ENCODE peak calls at places on chromosome 19, in seven cellular contexts. F, Q, V, X, C, P and A are unnamed samples.
A peak's percentile ranks its signal among the peaks of the same experiment; 100 is the strongest.

GRCh38 chr19:8445488-8446001 is 770 bp downstream of the HNRNPM start:
- DNase-seq in F (peak; percentile 40), Q (peak; percentile 67), V (no peak), X (peak; percentile 50), C (peak; percentile 39), P (peak; percentile 60), A (peak; percentile 55)

GRCh38 chr19:45448887-45449299 is 18.9 kb upstream of the FOSB start:
- DNase-seq in F (no peak), Q (no peak), V (no peak), X (peak; percentile 78), C (peak; percentile 80), P (no peak), A (no peak)

GRCh38 chr19:48698046-48698445 is 2.3 kb downstream of the FUT2 start:
- DNase-seq in F (no peak), Q (no peak), V (no peak), X (no peak), C (peak; percentile 58), P (no peak), A (no peak)

GRCh38 chr19:46791944-46792343 is 3.5 kb upstream of the SLC1A5 start:
- DNase-seq in F (no peak), Q (no peak), V (no peak), X (no peak), C (no peak), P (no peak), A (no peak)

GRCh38 chr19:17209126-17210036 is 5.8 kb upstream of the USE1 start:
- DNase-seq in F (no peak), Q (peak; percentile 100), V (no peak), X (peak; percentile 51), C (peak; percentile 19), P (peak; percentile 72), A (no peak)

GRCh38 chr19:35416331-35416730 is 31.7 kb upstream of the FFAR2 start:
- DNase-seq in F (no peak), Q (no peak), V (no peak), X (no peak), C (no peak), P (no peak), A (no peak)

GRCh38 chr19:30448386-30449130 is 76.4 kb downstream of the ZNF536 start:
- DNase-seq in F (no peak), Q (no peak), V (no peak), X (no peak), C (no peak), P (no peak), A (no peak)

GRCh38 chr19:9848060-9848459 is 12.9 kb downstream of the PIN1 start:
- DNase-seq in F (no peak), Q (peak; percentile 86), V (no peak), X (no peak), C (peak; percentile 29), P (peak; percentile 76), A (no peak)

GRCh38 chr19:17329061-17329767 is 5.4 kb downstream of the ANO8 start:
- DNase-seq in F (no peak), Q (peak; percentile 74), V (no peak), X (no peak), C (no peak), P (no peak), A (no peak)

GRCh38 chr19:55460670-55461258 is 678 bp downstream of the ISOC2 start:
- DNase-seq in F (peak; percentile 82), Q (peak; percentile 96), V (no peak), X (peak; percentile 67), C (peak; percentile 67), P (peak; percentile 77), A (no peak)

GRCh38 chr19:55857149-55857548 is 20.8 kb downstream of the NLRP4 start:
- DNase-seq in F (no peak), Q (no peak), V (no peak), X (no peak), C (no peak), P (no peak), A (no peak)

GRCh38 chr19:17103177-17103576 is 27.6 kb downstream of the MYO9B start:
- DNase-seq in F (no peak), Q (peak; percentile 87), V (no peak), X (no peak), C (peak; percentile 11), P (peak; percentile 60), A (no peak)

GRCh38 chr19:34189199-34189916 is 17.1 kb downstream of the LSM14A start:
- DNase-seq in F (no peak), Q (no peak), V (no peak), X (no peak), C (no peak), P (no peak), A (no peak)

GRCh38 chr19:35673121-35673804 is 6.9 kb downstream of the UPK1A start:
- DNase-seq in F (no peak), Q (peak; percentile 92), V (no peak), X (peak; percentile 26), C (peak; percentile 59), P (peak; percentile 37), A (no peak)

GRCh38 chr19:14440049-14440448 is 6.9 kb downstream of the PKN1 start:
- DNase-seq in F (no peak), Q (no peak), V (no peak), X (no peak), C (no peak), P (no peak), A (no peak)

GRCh38 chr19:39372941-39373340 is 18.0 kb downstream of the PAF1 start:
- DNase-seq in F (no peak), Q (no peak), V (no peak), X (no peak), C (no peak), P (no peak), A (no peak)

DNA sequence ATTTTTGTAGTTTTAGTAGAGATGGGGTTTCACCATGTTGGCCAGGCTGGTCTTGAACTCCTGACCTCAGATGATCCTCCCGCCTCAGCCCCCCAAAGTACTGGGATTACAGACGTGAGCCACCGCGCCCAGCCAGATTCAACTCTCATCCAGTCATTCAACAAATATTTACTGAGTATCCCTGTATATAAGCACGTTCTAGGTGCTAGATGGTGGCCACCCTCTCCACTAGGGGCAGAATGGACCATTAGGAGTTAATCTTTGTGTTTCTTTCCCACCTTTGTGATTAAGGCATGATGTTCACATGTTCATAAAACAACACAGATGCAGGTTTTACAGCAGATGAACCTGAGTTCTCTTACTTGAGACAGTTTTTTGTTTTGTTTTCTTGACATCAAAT is 7.3 kb downstream of the SHKBP1 start:
- DNase-seq in F (no peak), Q (no peak), V (no peak), X (no peak), C (no peak), P (no peak), A (no peak)
- TF ChIP-seq CTCF in F (no peak), Q (peak; percentile 69), V (peak; percentile 57), X (no peak), C (peak; percentile 24), P (peak; percentile 26), A (no peak)

GRCh38 chr19:53466726-53467125 is 807 bp upstream of the ZNF813 start:
- DNase-seq in F (no peak), Q (peak; percentile 49), V (no peak), X (no peak), C (no peak), P (no peak), A (no peak)
- TF ChIP-seq CTCF in F (no peak), Q (peak; percentile 63), V (no peak), X (no peak), C (no peak), P (no peak), A (no peak)

GRCh38 chr19:49916839-49917733 is 11.9 kb upstream of the ATF5 start:
- DNase-seq in F (no peak), Q (peak; percentile 75), V (no peak), X (no peak), C (no peak), P (no peak), A (no peak)
- TF ChIP-seq CTCF in F (no peak), Q (peak; percentile 65), V (peak; percentile 45), X (no peak), C (peak; percentile 34), P (no peak), A (no peak)

GRCh38 chr19:1941146-1942077 is at the start of gene CSNK1G2:
- DNase-seq in F (no peak), Q (no peak), V (no peak), X (no peak), C (no peak), P (no peak), A (no peak)
- TF ChIP-seq CTCF in F (no peak), Q (no peak), V (no peak), X (peak; percentile 48), C (no peak), P (no peak), A (no peak)

GRCh38 chr19:1465191-1466016 is 13.6 kb downstream of the C19orf25 start:
- DNase-seq in F (no peak), Q (peak; percentile 89), V (no peak), X (peak; percentile 61), C (no peak), P (peak; percentile 75), A (no peak)
- TF ChIP-seq CTCF in F (no peak), Q (peak; percentile 74), V (peak; percentile 36), X (peak; percentile 78), C (no peak), P (peak; percentile 41), A (peak; percentile 63)

DNA sequence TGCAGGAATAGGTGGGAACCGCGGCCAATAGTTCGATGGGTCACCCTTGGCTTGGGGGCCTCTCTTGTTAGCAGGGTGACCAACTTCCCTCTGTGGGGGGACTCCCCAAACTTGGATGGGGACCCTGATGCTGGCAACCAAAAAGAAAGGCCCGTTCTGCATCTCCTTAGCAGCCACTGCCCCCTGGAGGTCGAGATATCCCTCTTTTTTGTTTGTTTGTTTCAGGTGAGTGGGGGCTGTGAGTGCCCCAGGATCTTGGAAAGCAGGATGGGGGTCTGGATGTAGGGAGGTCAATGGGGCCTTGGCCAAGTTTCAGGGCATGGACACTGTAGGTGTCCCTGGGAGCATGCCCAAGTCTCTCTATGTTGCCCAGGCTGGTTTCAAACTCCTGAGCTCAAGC is 7.7 kb upstream of the CRTC1 start:
- DNase-seq in F (no peak), Q (peak; percentile 80), V (no peak), X (no peak), C (no peak), P (no peak), A (no peak)
- TF ChIP-seq CTCF in F (no peak), Q (peak; percentile 82), V (peak; percentile 66), X (no peak), C (peak; percentile 64), P (no peak), A (peak; percentile 26)

DNA sequence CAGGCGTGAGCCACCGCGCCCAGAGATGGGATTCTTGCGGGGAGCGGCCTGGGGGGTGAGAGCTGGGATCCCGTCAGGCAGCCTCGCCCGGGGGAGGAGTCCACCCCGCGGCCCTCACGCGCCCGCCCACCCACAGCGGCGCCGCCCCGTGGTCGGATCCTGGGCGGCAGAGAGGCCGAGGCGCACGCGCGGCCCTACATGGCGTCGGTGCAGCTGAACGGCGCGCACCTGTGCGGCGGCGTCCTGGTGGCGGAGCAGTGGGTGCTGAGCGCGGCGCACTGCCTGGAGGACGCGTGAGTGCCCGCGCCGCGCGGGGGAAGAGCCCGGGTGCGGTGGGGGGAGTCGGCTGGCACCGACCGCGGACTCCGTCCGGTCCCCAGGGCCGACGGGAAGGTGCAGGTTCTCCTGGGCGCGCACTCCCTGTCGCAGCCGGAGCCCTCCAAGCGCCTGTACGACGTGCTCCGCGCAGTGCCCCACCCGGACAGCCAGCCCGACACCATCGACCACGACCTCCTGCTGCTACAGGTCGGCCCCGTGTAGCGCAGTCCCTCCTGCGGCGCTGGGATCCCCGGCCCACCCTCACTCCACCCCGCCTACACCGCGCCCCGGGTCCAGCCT is 1.1 kb downstream of the CFD start:
- DNase-seq in F (no peak), Q (peak; percentile 80), V (no peak), X (peak; percentile 56), C (peak; percentile 92), P (peak; percentile 62), A (peak; percentile 78)
- TF ChIP-seq CTCF in F (no peak), Q (peak; percentile 51), V (no peak), X (peak; percentile 21), C (no peak), P (no peak), A (no peak)